ENCODE peak calls at places on chromosomes 16 and 17, in four cellular contexts. One of them, this sample, is unnamed. For H3K27me3, the result is how much of the 10 kb centered on the place peaks cover.

GRCh38 chr17:29565643-29566472 is 979 bp downstream of the ABHD15 start:
- DNase-seq in ovary: peak
- DNase-seq in HepG2: peak
- DNase-seq in IMR-90: no peak
- DNase-seq in this sample: no peak

GRCh38 chr17:58083491-58084316 is 485 bp downstream of the DYNLL2 start:
- DNase-seq in ovary: peak
- DNase-seq in HepG2: peak
- DNase-seq in IMR-90: peak
- DNase-seq in this sample: no peak

GRCh38 chr17:49552070-49552751 is 23.5 kb upstream of the NXPH3 start:
- DNase-seq in ovary: no peak
- DNase-seq in HepG2: no peak
- DNase-seq in IMR-90: peak
- DNase-seq in this sample: no peak

GRCh38 chr16:87186440-87186839 is 130.8 kb downstream of the C16orf95 start:
- DNase-seq in ovary: no peak
- DNase-seq in HepG2: no peak
- DNase-seq in IMR-90: no peak
- DNase-seq in this sample: no peak

GRCh38 chr17:7129311-7129710 is 14.7 kb upstream of the ASGR2 start:
- DNase-seq in ovary: no peak
- DNase-seq in HepG2: no peak
- DNase-seq in IMR-90: no peak
- DNase-seq in this sample: no peak

GRCh38 chr17:42653179-42654124 is 5.6 kb upstream of the TUBG2 start:
- DNase-seq in ovary: peak
- DNase-seq in HepG2: no peak
- DNase-seq in IMR-90: peak
- DNase-seq in this sample: peak

GRCh38 chr17:47252766-47253512 is 688 bp upstream of the ITGB3 start:
- DNase-seq in ovary: no peak
- DNase-seq in HepG2: no peak
- DNase-seq in IMR-90: no peak
- DNase-seq in this sample: no peak

GRCh38 chr16:46729326-46729995 is 18.7 kb downstream of the MYLK3 start:
- DNase-seq in ovary: no peak
- DNase-seq in HepG2: no peak
- DNase-seq in IMR-90: no peak
- DNase-seq in this sample: no peak

GRCh38 chr17:30376621-30377452 is 1.9 kb upstream of the CPD start:
- DNase-seq in ovary: peak
- DNase-seq in HepG2: peak
- DNase-seq in IMR-90: peak
- DNase-seq in this sample: peak

GRCh38 chr17:9622961-9623360 is 22.4 kb upstream of the USP43 start:
- DNase-seq in ovary: no peak
- DNase-seq in HepG2: no peak
- DNase-seq in IMR-90: no peak
- DNase-seq in this sample: no peak

GRCh38 chr17:81814748-81815645 is 11.0 kb downstream of the GCGR start:
- DNase-seq in ovary: no peak
- DNase-seq in HepG2: peak
- DNase-seq in IMR-90: no peak
- DNase-seq in this sample: no peak

GRCh38 chr17:49197346-49197998 is 12.9 kb downstream of the GNGT2 start:
- DNase-seq in ovary: no peak
- DNase-seq in HepG2: no peak
- DNase-seq in IMR-90: no peak
- DNase-seq in this sample: no peak

GRCh38 chr16:78005881-78006280 is 16.5 kb upstream of the CLEC3A start:
- DNase-seq in ovary: no peak
- DNase-seq in HepG2: no peak
- DNase-seq in IMR-90: no peak
- DNase-seq in this sample: no peak

GRCh38 chr16:5979905-5980550 is 882.4 kb upstream of the EEF2KMT start:
- DNase-seq in ovary: no peak
- DNase-seq in HepG2: no peak
- DNase-seq in IMR-90: no peak
- DNase-seq in this sample: no peak
- H3K4me3 ChIP-seq in ovary: no peak
- H3K4me3 ChIP-seq in HepG2: no peak
- H3K4me3 ChIP-seq in IMR-90: no peak
- H3K4me3 ChIP-seq in this sample: no peak

GRCh38 chr17:35766489-35766877 is 5.8 kb downstream of the C17orf50 start:
- DNase-seq in ovary: no peak
- DNase-seq in HepG2: no peak
- DNase-seq in IMR-90: no peak
- DNase-seq in this sample: no peak

GRCh38 chr17:35766903-35767510 is 6.3 kb downstream of the C17orf50 start:
- DNase-seq in ovary: no peak
- DNase-seq in HepG2: no peak
- DNase-seq in IMR-90: peak
- DNase-seq in this sample: no peak

GRCh38 chr17:35768796-35769195 is 8.1 kb downstream of the C17orf50 start:
- DNase-seq in ovary: no peak
- DNase-seq in HepG2: no peak
- DNase-seq in IMR-90: no peak
- DNase-seq in this sample: no peak

GRCh38 chr17:35773129-35773528 is 12.4 kb downstream of the C17orf50 start:
- DNase-seq in ovary: no peak
- DNase-seq in HepG2: no peak
- DNase-seq in IMR-90: no peak
- DNase-seq in this sample: no peak

GRCh38 chr17:35769895-35770486 is 9.3 kb downstream of the C17orf50 start:
- DNase-seq in ovary: no peak
- DNase-seq in HepG2: no peak
- DNase-seq in IMR-90: no peak
- DNase-seq in this sample: no peak
- TF ChIP-seq CTCF in ovary: no peak
- TF ChIP-seq CTCF in HepG2: peak
- TF ChIP-seq CTCF in IMR-90: peak
- TF ChIP-seq CTCF in this sample: peak

GRCh38 chr16:85927938-85928337 is 29.0 kb downstream of the IRF8 start:
- DNase-seq in ovary: no peak
- DNase-seq in HepG2: no peak
- DNase-seq in IMR-90: no peak
- DNase-seq in this sample: no peak
- H3K27me3 ChIP-seq in ovary: under half
- H3K27me3 ChIP-seq in HepG2: under half
- H3K27me3 ChIP-seq in IMR-90: half or more
- H3K27me3 ChIP-seq in this sample: under half

GRCh38 chr17:50863221-50863843 is 2.8 kb downstream of the TOB1 start:
- DNase-seq in ovary: no peak
- DNase-seq in HepG2: peak
- DNase-seq in IMR-90: no peak
- DNase-seq in this sample: no peak
- H3K4me3 ChIP-seq in ovary: no peak
- H3K4me3 ChIP-seq in HepG2: peak
- H3K4me3 ChIP-seq in IMR-90: no peak
- H3K4me3 ChIP-seq in this sample: no peak

GRCh38 chr16:51376080-51376479 is 225.0 kb upstream of the SALL1 start:
- DNase-seq in ovary: no peak
- DNase-seq in HepG2: no peak
- DNase-seq in IMR-90: no peak
- DNase-seq in this sample: no peak
- TF ChIP-seq CTCF in ovary: no peak
- TF ChIP-seq CTCF in HepG2: no peak
- TF ChIP-seq CTCF in IMR-90: no peak
- TF ChIP-seq CTCF in this sample: no peak

GRCh38 chr17:77726549-77726957 is 231.9 kb upstream of the TNRC6C start:
- DNase-seq in ovary: no peak
- DNase-seq in HepG2: no peak
- DNase-seq in IMR-90: no peak
- DNase-seq in this sample: no peak

GRCh38 chr17:77729587-77729986 is 228.9 kb upstream of the TNRC6C start:
- DNase-seq in ovary: no peak
- DNase-seq in HepG2: no peak
- DNase-seq in IMR-90: no peak
- DNase-seq in this sample: no peak

GRCh38 chr17:77727216-77727615 is 231.3 kb upstream of the TNRC6C start:
- DNase-seq in ovary: no peak
- DNase-seq in HepG2: no peak
- DNase-seq in IMR-90: no peak
- DNase-seq in this sample: no peak

GRCh38 chr17:77728871-77729270 is 229.6 kb upstream of the TNRC6C start:
- DNase-seq in ovary: no peak
- DNase-seq in HepG2: no peak
- DNase-seq in IMR-90: no peak
- DNase-seq in this sample: no peak

DNA sequence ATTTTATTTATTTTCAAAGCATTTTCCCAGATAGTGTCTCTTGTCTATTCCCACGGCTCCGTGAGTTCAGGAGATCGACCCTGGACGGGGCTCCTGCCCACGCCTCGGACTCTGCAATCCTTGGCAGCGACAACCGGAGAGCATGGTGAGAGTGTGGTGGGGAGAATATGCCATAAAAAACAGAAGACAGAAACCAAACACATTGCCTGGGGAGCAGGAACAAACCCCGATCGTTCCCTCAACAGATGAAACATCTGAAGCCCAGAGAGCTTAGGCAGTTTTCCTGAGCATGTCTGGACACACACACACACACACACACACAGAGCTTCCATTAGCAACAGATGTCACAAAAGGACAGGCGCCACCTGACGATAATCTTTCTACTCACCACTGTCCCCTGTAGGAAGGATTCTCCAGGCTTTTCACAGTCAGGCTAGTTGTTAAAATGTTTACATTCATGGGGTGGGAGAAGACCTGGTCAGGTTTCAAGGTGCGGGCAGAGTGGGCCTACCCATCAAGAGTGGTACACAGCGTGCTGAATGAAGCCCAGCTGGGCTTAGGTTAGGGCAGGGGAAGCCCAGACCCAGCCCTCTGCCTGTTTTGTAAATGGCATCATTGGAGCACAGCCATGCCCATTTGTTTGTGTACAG is 230.4 kb upstream of the TNRC6C start:
- DNase-seq in ovary: no peak
- DNase-seq in HepG2: peak
- DNase-seq in IMR-90: no peak
- DNase-seq in this sample: peak
- H3K27me3 ChIP-seq in ovary: under half
- H3K27me3 ChIP-seq in HepG2: under half
- H3K27me3 ChIP-seq in IMR-90: under half
- H3K27me3 ChIP-seq in this sample: under half

DNA sequence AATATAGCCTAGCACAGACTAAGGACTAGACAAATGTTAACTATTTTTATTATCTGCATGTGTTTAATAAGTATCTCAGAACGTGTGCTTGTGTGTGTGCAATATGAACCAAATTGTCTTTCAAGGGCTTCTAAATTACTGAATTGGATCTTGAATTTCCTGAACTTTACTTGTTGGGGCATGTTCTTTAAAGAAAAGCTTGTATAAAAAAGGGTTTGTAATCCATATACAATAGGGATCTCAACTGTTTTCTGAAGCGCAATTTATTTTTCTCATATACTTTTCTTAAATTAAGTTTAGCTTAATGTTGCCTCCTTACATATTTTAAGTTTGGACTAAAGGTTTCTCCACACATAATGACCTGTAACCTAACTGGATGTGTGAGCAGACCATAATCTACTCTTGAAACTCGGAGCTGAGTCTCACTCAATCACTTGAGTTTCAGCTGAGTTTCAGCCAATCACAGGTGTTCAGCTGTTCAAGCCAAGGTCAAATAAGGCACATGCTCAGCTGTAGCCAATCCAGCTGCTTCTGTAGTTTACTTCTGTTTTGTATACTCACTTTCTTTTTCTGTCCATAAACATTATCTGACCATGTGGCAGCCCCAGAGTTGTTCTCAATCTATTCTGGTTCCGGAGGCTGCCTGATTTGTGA is 72.3 kb downstream of the CDK5R1 start:
- DNase-seq in ovary: no peak
- DNase-seq in HepG2: no peak
- DNase-seq in IMR-90: no peak
- DNase-seq in this sample: no peak
- H3K4me3 ChIP-seq in ovary: no peak
- H3K4me3 ChIP-seq in HepG2: no peak
- H3K4me3 ChIP-seq in IMR-90: no peak
- H3K4me3 ChIP-seq in this sample: no peak